ENCODE peak calls at places on chromosome 2, in six cellular contexts. P is left ventricle myocardium inferior, B is body of pancreas, U is transverse colon, X is fibroblast of lung, V is K562. W is an unnamed sample. For H3K36me3 and H3K9me3, the result is how much of the 10 kb centered on the place peaks cover.

GRCh38 chr2:222862068-222862914 is 1.5 kb downstream of the ACSL3 start:
- DNase-seq in P (no peak), B (no peak), U (peak), X (peak), V (peak), W (no peak)

GRCh38 chr2:28322887-28323483 is 69.7 kb upstream of the FOSL2 start:
- DNase-seq in P (no peak), B (no peak), U (no peak), X (peak), V (no peak), W (no peak)

GRCh38 chr2:7405861-7406715 is 488.9 kb downstream of the RNF144A start:
- DNase-seq in P (no peak), B (no peak), U (no peak), X (no peak), V (no peak), W (no peak)

GRCh38 chr2:201572822-201573493 is 70.3 kb downstream of the TMEM237 start:
- DNase-seq in P (no peak), B (no peak), U (no peak), X (no peak), V (no peak), W (no peak)

GRCh38 chr2:63853527-63854310 is 12.0 kb downstream of the UGP2 start:
- DNase-seq in P (no peak), B (no peak), U (no peak), X (peak), V (no peak), W (no peak)

GRCh38 chr2:225367482-225367881 is 32.0 kb upstream of the NYAP2 start:
- DNase-seq in P (no peak), B (no peak), U (no peak), X (peak), V (no peak), W (no peak)

GRCh38 chr2:218218409-218219185 is 1.6 kb downstream of the ARPC2 start:
- DNase-seq in P (no peak), B (no peak), U (no peak), X (no peak), V (no peak), W (no peak)

GRCh38 chr2:150325656-150326055 is 161.8 kb downstream of the RND3 start:
- DNase-seq in P (no peak), B (no peak), U (no peak), X (peak), V (no peak), W (no peak)

GRCh38 chr2:219446101-219446504 is 11.5 kb downstream of the SPEG start:
- DNase-seq in P (no peak), B (no peak), U (no peak), X (peak), V (no peak), W (no peak)

GRCh38 chr2:131112477-131113027 is 7.4 kb downstream of the PLEKHB2 start:
- DNase-seq in P (no peak), B (no peak), U (no peak), X (peak), V (no peak), W (no peak)

GRCh38 chr2:165357758-165358157 is 111.7 kb upstream of the CSRNP3 start:
- DNase-seq in P (no peak), B (no peak), U (no peak), X (peak), V (no peak), W (no peak)

GRCh38 chr2:61640406-61640805 is 102.2 kb upstream of the XPO1 start:
- DNase-seq in P (no peak), B (no peak), U (no peak), X (no peak), V (no peak), W (peak)

GRCh38 chr2:64904405-64905329 is 84.5 kb upstream of the SLC1A4 start:
- DNase-seq in P (no peak), B (no peak), U (no peak), X (no peak), V (no peak), W (no peak)

GRCh38 chr2:102736174-102736606 is 25.6 kb upstream of the TMEM182 start:
- DNase-seq in P (no peak), B (peak), U (peak), X (no peak), V (peak), W (peak)

GRCh38 chr2:20381457-20381856 is 30.8 kb upstream of the PUM2 start:
- DNase-seq in P (no peak), B (no peak), U (peak), X (peak), V (peak), W (no peak)

GRCh38 chr2:74002515-74003391 is 18.0 kb downstream of the TET3 start:
- DNase-seq in P (peak), B (peak), U (peak), X (peak), V (peak), W (no peak)

GRCh38 chr2:81545626-81546025 is 1241.1 kb upstream of the LRRTM1 start:
- DNase-seq in P (no peak), B (no peak), U (no peak), X (no peak), V (no peak), W (no peak)

GRCh38 chr2:224630659-224631550 is 45.7 kb upstream of the CUL3 start:
- DNase-seq in P (no peak), B (no peak), U (no peak), X (no peak), V (peak), W (no peak)

GRCh38 chr2:105675841-105676240 is 68.9 kb upstream of the NCK2 start:
- DNase-seq in P (no peak), B (no peak), U (no peak), X (no peak), V (no peak), W (no peak)

GRCh38 chr2:190678444-190679162 is 29.7 kb downstream of the NAB1 start:
- DNase-seq in P (no peak), B (no peak), U (no peak), X (peak), V (no peak), W (no peak)

GRCh38 chr2:186477782-186478181 is 8.3 kb upstream of the ZC3H15 start:
- DNase-seq in P (no peak), B (no peak), U (no peak), X (no peak), V (no peak), W (no peak)

GRCh38 chr2:225841314-225841713 is 441.8 kb downstream of the NYAP2 start:
- DNase-seq in P (no peak), B (no peak), U (no peak), X (peak), V (no peak), W (no peak)

GRCh38 chr2:18910843-18911242 is 321.5 kb upstream of the NT5C1B start:
- DNase-seq in P (no peak), B (no peak), U (no peak), X (peak), V (no peak), W (no peak)

GRCh38 chr2:27776696-27777095 is 5.2 kb downstream of the MRPL33 start:
- DNase-seq in P (no peak), B (no peak), U (no peak), X (no peak), V (no peak), W (no peak)

GRCh38 chr2:71546777-71547281 is 93.5 kb downstream of the DYSF start:
- DNase-seq in P (no peak), B (no peak), U (no peak), X (no peak), V (no peak), W (no peak)

GRCh38 chr2:101341421-101341820 is 32.9 kb upstream of the RNF149 start:
- DNase-seq in P (no peak), B (no peak), U (no peak), X (no peak), V (peak), W (no peak)

GRCh38 chr2:10530607-10531239 is 82.6 kb upstream of the ODC1 start:
- DNase-seq in P (no peak), B (no peak), U (no peak), X (peak), V (peak), W (no peak)

GRCh38 chr2:110742412-110742811 is 10.0 kb downstream of the ACOXL start:
- DNase-seq in P (no peak), B (no peak), U (no peak), X (no peak), V (no peak), W (no peak)

GRCh38 chr2:125643585-125643984 is 1012.4 kb upstream of the GYPC start:
- DNase-seq in P (no peak), B (no peak), U (peak), X (no peak), V (no peak), W (no peak)

GRCh38 chr2:38444247-38444646 is 67.2 kb upstream of the ATL2 start:
- DNase-seq in P (no peak), B (no peak), U (no peak), X (peak), V (no peak), W (no peak)

GRCh38 chr2:229800997-229801754 is 86.8 kb upstream of the DNER start:
- DNase-seq in P (peak), B (peak), U (peak), X (peak), V (peak), W (peak)

GRCh38 chr2:134518101-134518500 is 200.7 kb downstream of the TMEM163 start:
- DNase-seq in P (no peak), B (no peak), U (no peak), X (no peak), V (no peak), W (no peak)

GRCh38 chr2:159111346-159111922 is 143.0 kb downstream of the TANC1 start:
- DNase-seq in P (peak), B (no peak), U (no peak), X (no peak), V (no peak), W (no peak)

GRCh38 chr2:187210726-187211125 is 237.3 kb downstream of the CALCRL start:
- DNase-seq in P (no peak), B (no peak), U (no peak), X (no peak), V (no peak), W (peak)

GRCh38 chr2:178301595-178302324 is 107.4 kb downstream of the OSBPL6 start:
- DNase-seq in P (no peak), B (no peak), U (no peak), X (no peak), V (no peak), W (no peak)

GRCh38 chr2:47459021-47459420 is 56.1 kb downstream of the MSH2 start:
- DNase-seq in P (no peak), B (no peak), U (no peak), X (no peak), V (no peak), W (no peak)

GRCh38 chr2:127138281-127138680 is 31.3 kb upstream of the BIN1 start:
- DNase-seq in P (no peak), B (no peak), U (no peak), X (no peak), V (no peak), W (no peak)

DNA sequence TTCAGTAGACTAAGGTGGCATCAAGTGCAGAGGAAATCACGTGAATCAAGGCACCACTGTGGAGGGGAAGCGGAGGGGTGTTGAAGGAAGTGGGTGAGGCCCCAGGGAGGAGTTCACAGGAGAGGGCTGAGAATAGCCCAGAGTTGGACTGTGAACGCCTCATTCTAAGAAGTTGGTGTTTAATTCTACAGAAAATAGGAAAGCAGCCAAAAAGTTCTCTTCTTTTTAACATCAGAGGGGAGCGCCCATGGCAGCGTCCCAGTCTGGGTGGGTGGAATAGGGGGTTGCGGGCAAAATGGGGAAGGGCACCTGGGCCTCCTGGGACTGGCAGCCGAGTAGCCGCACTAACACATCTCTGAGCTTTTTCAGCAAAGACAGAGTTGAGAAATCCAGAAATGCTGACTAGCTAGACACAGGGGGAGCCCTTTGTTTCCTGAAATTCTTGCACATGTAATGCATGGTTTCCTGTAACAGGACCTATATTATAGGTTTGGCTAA is 96.9 kb downstream of the NEB start:
- DNase-seq in P (no peak), B (no peak), U (peak), X (no peak), V (no peak), W (no peak)
- H3K36me3 ChIP-seq in P (under half), B (under half), U (under half), X (under half), V (under half), W (under half)

GRCh38 chr2:52498062-52498750 is 1269.4 kb upstream of the CHAC2 start:
- DNase-seq in P (no peak), B (no peak), U (no peak), X (no peak), V (no peak), W (no peak)
- H3K9me3 ChIP-seq in P (under half), B (under half), U (under half), X (under half), V (under half), W (under half)

DNA sequence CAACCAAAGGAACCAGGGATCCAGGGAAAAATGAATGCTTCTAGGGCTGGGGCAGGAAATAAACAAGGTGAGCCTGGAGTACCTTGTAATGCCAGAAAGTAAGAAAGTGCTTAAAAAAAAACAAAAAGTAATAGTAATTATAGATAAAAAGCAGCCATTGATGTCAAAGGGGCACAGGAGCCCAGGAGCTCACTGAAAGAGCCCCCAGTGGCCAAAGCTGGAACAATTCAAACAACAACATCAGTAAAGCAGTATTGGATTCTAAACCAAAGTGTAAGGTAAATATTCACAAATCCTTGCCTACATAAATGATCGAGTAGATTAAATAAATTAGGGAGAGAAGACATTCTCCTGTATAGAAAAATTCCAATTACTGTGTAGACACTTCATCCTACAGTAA is 114.3 kb upstream of the ARL4C start:
- DNase-seq in P (no peak), B (no peak), U (no peak), X (no peak), V (no peak), W (no peak)
- TF ChIP-seq CTCF in P (peak), B (peak), U (no peak), X (peak), V (no peak), W (no peak)

DNA sequence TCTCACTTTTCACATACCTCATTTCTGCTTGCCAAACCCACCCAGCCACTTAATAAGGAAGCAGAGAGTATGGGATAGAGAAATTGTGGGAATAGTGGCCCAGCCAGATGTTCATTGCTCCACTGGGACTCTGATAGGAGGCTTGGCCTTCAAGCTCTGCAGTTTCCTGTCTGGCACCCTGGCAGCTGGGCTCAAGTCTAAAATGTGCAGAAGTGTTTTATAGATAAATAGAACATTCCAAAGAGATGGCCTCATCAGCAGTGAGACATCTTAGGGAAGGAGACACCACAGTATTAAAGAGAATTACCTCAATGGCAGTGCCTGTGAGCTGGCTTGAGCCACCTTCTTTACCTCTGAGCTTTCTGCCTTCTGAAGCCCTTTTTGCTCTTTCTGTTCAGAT is 24.7 kb downstream of the COPS7B start:
- DNase-seq in P (no peak), B (no peak), U (no peak), X (peak), V (no peak), W (no peak)
- H3K36me3 ChIP-seq in P (half or more), B (under half), U (under half), X (under half), V (under half), W (under half)

W was measured in Caco-2.